ENCODE peak calls at places on chromosomes 2 and 18, in nine cellular contexts. I, T, S, A, M, N, Q, E and Y are unnamed samples.

GRCh38 chr18:50074404-50074803 is 120.5 kb downstream of the MYO5B start:
- DNase-seq in I (no peak), T (no peak), S (no peak), A (no peak), M (no peak), N (no peak), Q (no peak), E (no peak), Y (no peak)

GRCh38 chr2:29531626-29532025 is 389.8 kb downstream of the ALK start:
- DNase-seq in I (no peak), T (no peak), S (no peak), A (no peak), M (no peak), N (no peak), Q (no peak), E (no peak), Y (no peak)

GRCh38 chr2:189231719-189232323 is 52.3 kb upstream of the COL5A2 start:
- DNase-seq in I (no peak), T (no peak), S (no peak), A (no peak), M (no peak), N (no peak), Q (no peak), E (no peak), Y (no peak)

GRCh38 chr2:181077128-181077709 is 96.8 kb downstream of the UBE2E3 start:
- DNase-seq in I (peak; percentile 55), T (no peak), S (peak; percentile 36), A (no peak), M (peak; percentile 58), N (no peak), Q (peak; percentile 65), E (peak; percentile 36), Y (no peak)

GRCh38 chr2:35960596-35960995 is 395.0 kb upstream of the CRIM1 start:
- DNase-seq in I (no peak), T (no peak), S (no peak), A (no peak), M (no peak), N (no peak), Q (no peak), E (no peak), Y (no peak)

GRCh38 chr2:203471323-203471722 is 63.8 kb downstream of the RAPH1 start:
- DNase-seq in I (no peak), T (no peak), S (no peak), A (no peak), M (no peak), N (no peak), Q (no peak), E (no peak), Y (no peak)

GRCh38 chr2:29260151-29260772 is 145.0 kb downstream of the CLIP4 start:
- DNase-seq in I (no peak), T (peak; percentile 19), S (no peak), A (no peak), M (peak; percentile 76), N (no peak), Q (peak; percentile 58), E (no peak), Y (no peak)

GRCh38 chr2:202038471-202039277 is 5.0 kb downstream of the FZD7 start:
- DNase-seq in I (no peak), T (no peak), S (peak; percentile 47), A (no peak), M (peak; percentile 65), N (peak; percentile 69), Q (peak; percentile 82), E (no peak), Y (peak; percentile 50)

GRCh38 chr2:95759481-95760246 is 167.9 kb downstream of the TRIM43 start:
- DNase-seq in I (no peak), T (no peak), S (no peak), A (no peak), M (no peak), N (no peak), Q (no peak), E (no peak), Y (no peak)

GRCh38 chr18:3661989-3662388 is 212.0 kb downstream of the TGIF1 start:
- DNase-seq in I (no peak), T (no peak), S (no peak), A (no peak), M (no peak), N (no peak), Q (no peak), E (no peak), Y (no peak)

GRCh38 chr2:2123259-2123658 is 207.8 kb downstream of the MYT1L start:
- DNase-seq in I (no peak), T (no peak), S (no peak), A (no peak), M (no peak), N (no peak), Q (no peak), E (no peak), Y (no peak)

GRCh38 chr2:48693066-48693465 is 62.5 kb downstream of the LHCGR start:
- DNase-seq in I (no peak), T (no peak), S (no peak), A (no peak), M (no peak), N (no peak), Q (no peak), E (no peak), Y (no peak)